ENCODE peak calls at places on chromosomes 6 and 20, in four cellular contexts. J, M, B and W are unnamed samples.

GRCh38 chr6:137749595-137750215 is 117.4 kb upstream of the TNFAIP3 start:
- DNase-seq in J (no peak), M (no peak), B (no peak), W (no peak)

GRCh38 chr6:109006818-109007217 is 87.8 kb downstream of the SESN1 start:
- DNase-seq in J (no peak), M (no peak), B (no peak), W (no peak)

GRCh38 chr6:73714227-73714626 is 18.2 kb downstream of the CD109 start:
- DNase-seq in J (no peak), M (no peak), B (no peak), W (no peak)

GRCh38 chr20:23049933-23050838 is 714 bp upstream of the THBD start:
- DNase-seq in J (peak), M (no peak), B (no peak), W (peak)

GRCh38 chr20:48697845-48698491 is 129.8 kb downstream of the PREX1 start:
- DNase-seq in J (peak), M (peak), B (peak), W (no peak)

GRCh38 chr6:79384845-79385244 is 150.4 kb upstream of the HMGN3 start:
- DNase-seq in J (peak), M (no peak), B (peak), W (no peak)

GRCh38 chr6:156719720-156720563 is 57.2 kb upstream of the ARID1B start:
- DNase-seq in J (no peak), M (peak), B (no peak), W (peak)

GRCh38 chr6:68967549-68968300 is 332.6 kb downstream of the ADGRB3 start:
- DNase-seq in J (peak), M (peak), B (peak), W (peak)

GRCh38 chr20:43748274-43748673 is 21.5 kb upstream of the GTSF1L start:
- DNase-seq in J (no peak), M (no peak), B (no peak), W (no peak)

GRCh38 chr6:132122871-132123270 is 171.7 kb upstream of the CCN2 start:
- DNase-seq in J (peak), M (peak), B (peak), W (no peak)

GRCh38 chr6:138691595-138692057 is 81.9 kb upstream of the CCDC28A start:
- DNase-seq in J (no peak), M (peak), B (peak), W (peak)

GRCh38 chr6:90068264-90068663 is 174.0 kb downstream of the GJA10 start:
- DNase-seq in J (peak), M (no peak), B (peak), W (no peak)

GRCh38 chr6:11188161-11188915 is 44.1 kb downstream of the NEDD9 start:
- DNase-seq in J (no peak), M (no peak), B (no peak), W (no peak)

GRCh38 chr6:35079311-35080000 is 61.7 kb downstream of the TCP11 start:
- DNase-seq in J (no peak), M (no peak), B (no peak), W (no peak)

GRCh38 chr6:44456070-44456965 is 68.8 kb downstream of the CDC5L start:
- DNase-seq in J (peak), M (no peak), B (peak), W (peak)

GRCh38 chr6:166678426-166678825 is 51.4 kb upstream of the RPS6KA2 start:
- DNase-seq in J (no peak), M (no peak), B (peak), W (no peak)

GRCh38 chr20:23683281-23683680 is 5.6 kb downstream of the CST4 start:
- DNase-seq in J (no peak), M (no peak), B (no peak), W (no peak)

GRCh38 chr6:912871-913663 is 220.1 kb upstream of the EXOC2 start:
- DNase-seq in J (peak), M (peak), B (peak), W (no peak)

GRCh38 chr20:9228774-9229450 is 160.0 kb downstream of the PLCB4 start:
- DNase-seq in J (no peak), M (no peak), B (no peak), W (no peak)

GRCh38 chr20:824490-824889 is 9.0 kb upstream of the FAM110A start:
- DNase-seq in J (no peak), M (no peak), B (no peak), W (no peak)

GRCh38 chr6:33319939-33320314 is 2.4 kb upstream of the ZBTB22 start:
- DNase-seq in J (no peak), M (no peak), B (no peak), W (no peak)

GRCh38 chr6:155528982-155529453 is 73.4 kb upstream of the NOX3 start:
- DNase-seq in J (no peak), M (peak), B (peak), W (no peak)